ENCODE peak calls at places on chromosomes 1 and 21, in eight cellular contexts. S is ascending aorta; D is mesenchymal stem cell; K is lung; G is OCI-LY7; Z is cardiac muscle cell; W is PC-3; Y is CD8-positive, alpha-beta memory T cell. N is an unnamed sample. For H3K4me1 and H3K9me3, the result is how much of the 10 kb centered on the place peaks cover.

GRCh38 chr1:16967962-16968361 is 12.5 kb downstream of the MFAP2 start:
- DNase-seq in K (no peak), S (no peak), W (no peak), Z (no peak), D (no peak), Y (no peak), G (no peak), N (no peak)

GRCh38 chr1:226978350-226979114 is 38.4 kb downstream of the COQ8A start:
- DNase-seq in Y (no peak), Z (no peak), D (no peak), K (no peak), S (no peak), W (no peak), G (no peak), N (peak)

GRCh38 chr1:174153085-174153824 is 6.1 kb upstream of the RABGAP1L start:
- DNase-seq in W (peak), G (peak), Y (no peak), D (peak), Z (no peak), S (no peak), K (no peak), N (no peak)

GRCh38 chr1:184905601-184906322 is 68.5 kb downstream of the NIBAN1 start:
- DNase-seq in S (no peak), G (no peak), Z (no peak), K (no peak), W (peak), D (no peak), Y (no peak), N (no peak)

GRCh38 chr1:154729031-154729442 is 121.1 kb upstream of the ADAR start:
- DNase-seq in S (no peak), W (peak), K (no peak), G (no peak), D (peak), Z (no peak), Y (no peak), N (peak)

GRCh38 chr21:43718872-43719747 is at the start of gene PDXK:
- DNase-seq in Y (peak), Z (peak), D (peak), G (peak), W (peak), S (no peak), K (peak), N (peak)

GRCh38 chr1:59699227-59699847 is 115.4 kb upstream of the HOOK1 start:
- DNase-seq in D (peak), W (peak), S (no peak), Z (peak), Y (peak), G (peak), K (no peak), N (no peak)

GRCh38 chr1:19028110-19028509 is 71.6 kb upstream of the IFFO2 start:
- DNase-seq in D (no peak), W (no peak), S (no peak), Y (no peak), K (no peak), Z (no peak), G (no peak), N (no peak)

GRCh38 chr1:9291914-9292360 is 757 bp upstream of the SPSB1 start:
- DNase-seq in S (no peak), Z (no peak), K (no peak), D (peak), Y (no peak), G (no peak), W (peak), N (peak)

GRCh38 chr1:67687198-67687545 is 2.2 kb downstream of the GADD45A start:
- DNase-seq in G (peak), Z (no peak), K (no peak), Y (no peak), S (no peak), W (no peak), D (no peak), N (no peak)

GRCh38 chr21:44885615-44886014 is 12.1 kb upstream of the PTTG1IP start:
- DNase-seq in W (no peak), S (no peak), G (no peak), Z (no peak), K (no peak), Y (no peak), D (no peak), N (no peak)

GRCh38 chr21:44886113-44887075 is 12.9 kb upstream of the PTTG1IP start:
- DNase-seq in Y (no peak), D (no peak), G (no peak), S (no peak), Z (no peak), W (no peak), K (no peak), N (no peak)

GRCh38 chr21:44888581-44889550 is 15.4 kb upstream of the PTTG1IP start:
- DNase-seq in S (no peak), W (no peak), K (no peak), G (no peak), Y (no peak), Z (no peak), D (no peak), N (no peak)

GRCh38 chr21:44887807-44888580 is 14.5 kb upstream of the PTTG1IP start:
- DNase-seq in W (no peak), Y (no peak), S (no peak), Z (no peak), D (no peak), G (no peak), K (no peak), N (no peak)

GRCh38 chr21:44887126-44887806 is 13.8 kb upstream of the PTTG1IP start:
- DNase-seq in S (no peak), W (no peak), G (no peak), D (no peak), Z (no peak), K (no peak), Y (no peak), N (no peak)
- H3K4me1 ChIP-seq in S (under half), W (under half), G (under half), D (under half), Z (under half), K (under half), Y (under half), N (under half)

GRCh38 chr1:228241259-228241658 is 33.4 kb downstream of the OBSCN start:
- DNase-seq in W (no peak), K (no peak), S (no peak), D (no peak), G (no peak), Y (no peak), Z (no peak), N (no peak)

GRCh38 chr1:228245111-228245510 is 37.3 kb downstream of the OBSCN start:
- DNase-seq in K (no peak), D (no peak), W (no peak), Z (no peak), Y (no peak), S (no peak), G (no peak), N (no peak)

GRCh38 chr1:228242313-228242864 is 34.5 kb downstream of the OBSCN start:
- DNase-seq in W (no peak), Y (no peak), Z (no peak), S (no peak), D (no peak), G (peak), K (no peak), N (no peak)

GRCh38 chr1:228240411-228241240 is 32.8 kb downstream of the OBSCN start:
- DNase-seq in K (no peak), W (no peak), S (no peak), D (no peak), G (no peak), Z (no peak), Y (no peak), N (no peak)

DNA sequence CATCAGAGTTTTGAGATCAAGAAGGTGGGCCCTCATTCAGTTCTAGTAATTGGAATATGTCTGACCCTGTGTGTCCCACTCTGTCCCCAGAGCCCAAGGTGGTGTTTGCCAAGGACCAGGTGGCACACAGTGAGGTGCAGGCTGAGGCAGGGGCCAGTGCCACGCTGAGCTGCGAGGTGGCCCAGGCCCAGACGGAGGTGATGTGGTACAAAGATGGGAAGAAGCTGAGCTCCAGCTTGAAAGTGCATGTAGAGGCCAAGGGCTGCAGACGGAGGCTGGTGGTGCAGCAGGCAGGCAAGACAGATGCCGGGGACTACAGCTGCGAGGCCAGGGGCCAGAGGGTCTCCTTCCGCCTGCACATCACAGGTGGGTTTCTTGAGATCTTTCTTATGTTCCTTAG is 35.2 kb downstream of the OBSCN start:
- DNase-seq in S (no peak), D (no peak), W (no peak), K (no peak), Z (no peak), G (no peak), Y (no peak), N (no peak)
- H3K9me3 ChIP-seq in S (under half), D (half or more), W (half or more), K (under half), Z (under half), G (half or more), Y (under half), N (under half)

GRCh38 chr1:1908506-1908791 is 6.6 kb upstream of the CALML6 start:
- DNase-seq in Z (no peak), Y (no peak), G (no peak), W (peak), K (no peak), D (no peak), S (no peak), N (peak)
- H3K27ac ChIP-seq in Z (peak), Y (peak), G (peak), W (no peak), K (peak), D (no peak), S (peak), N (peak)

DNA sequence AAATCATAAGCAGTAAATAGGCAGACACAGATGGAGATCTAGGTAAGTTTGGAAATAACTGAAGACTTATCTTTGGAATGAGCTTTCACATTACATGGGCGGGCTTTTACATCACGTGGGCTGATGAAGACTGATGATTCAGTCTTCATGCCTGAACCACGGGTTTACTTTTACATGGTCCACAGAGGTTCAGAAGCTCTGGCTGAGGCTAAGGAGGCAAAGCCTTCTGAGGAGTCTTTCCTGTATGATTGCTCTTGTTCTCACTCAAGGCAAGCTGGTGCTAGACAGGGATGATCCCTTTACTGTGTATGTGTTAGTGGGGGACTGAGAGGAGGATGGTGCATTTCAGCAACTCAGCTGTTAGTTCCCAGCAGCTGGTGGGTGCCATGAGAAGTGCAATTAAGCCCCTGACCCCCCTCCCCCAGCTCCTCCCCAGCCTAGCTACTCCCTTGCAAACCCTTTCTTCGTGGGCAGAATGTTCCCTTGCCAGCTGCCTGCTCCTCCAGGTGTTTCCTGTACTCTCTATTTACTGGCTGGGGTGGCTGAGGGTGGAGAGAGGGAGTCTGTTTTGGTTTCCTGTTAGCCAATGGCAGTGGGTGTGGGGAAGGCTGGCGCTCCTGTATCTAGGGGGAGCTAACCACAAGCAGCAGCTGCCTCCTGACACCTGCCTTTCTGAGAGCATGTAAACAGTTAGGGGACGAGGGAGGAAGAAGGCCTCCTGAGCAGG is 15.4 kb downstream of the BTG2 start:
- DNase-seq in D (peak), S (peak), G (peak), Z (no peak), W (no peak), Y (peak), K (peak), N (peak)
- H3K4me1 ChIP-seq in D (under half), S (under half), G (half or more), Z (under half), W (under half), Y (half or more), K (under half), N (under half)

GRCh38 chr1:209705033-209705589 is 465 bp downstream of the HSD11B1 start:
- DNase-seq in D (no peak), Z (no peak), Y (no peak), S (no peak), K (no peak), W (no peak), G (no peak), N (no peak)

GRCh38 chr1:209706622-209707021 is 2.0 kb downstream of the HSD11B1 start:
- DNase-seq in W (no peak), Z (no peak), D (no peak), K (no peak), G (no peak), Y (no peak), S (no peak), N (no peak)

GRCh38 chr1:209704584-209704983 is at the start of gene HSD11B1:
- DNase-seq in S (peak), K (peak), D (peak), G (no peak), Z (no peak), W (no peak), Y (no peak), N (peak)

GRCh38 chr1:209708297-209708696 is 3.7 kb downstream of the HSD11B1 start:
- DNase-seq in W (no peak), G (no peak), Z (no peak), Y (no peak), S (no peak), K (no peak), D (no peak), N (no peak)

DNA sequence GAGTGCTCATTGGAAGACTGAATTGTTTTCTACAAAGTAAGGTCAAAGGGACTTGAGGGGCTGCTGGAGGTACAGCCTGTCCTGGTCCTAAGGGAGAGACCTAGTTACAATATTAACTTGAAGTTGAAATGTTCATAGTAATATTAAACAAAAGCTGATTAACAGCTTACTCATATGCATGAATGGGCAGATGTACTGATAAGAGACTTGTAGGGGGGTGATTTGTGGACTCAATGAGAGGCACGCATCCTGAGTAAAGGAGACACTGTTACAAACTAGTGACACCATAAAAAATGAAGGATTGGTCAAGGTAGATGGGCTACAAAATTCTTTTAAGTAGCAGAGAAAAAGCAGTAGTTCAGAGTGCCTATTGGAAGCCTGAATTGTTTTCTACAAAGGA is 2.7 kb downstream of the HSD11B1 start:
- DNase-seq in Y (no peak), W (peak), S (no peak), D (no peak), K (no peak), G (no peak), Z (no peak), N (no peak)
- H3K9me3 ChIP-seq in Y (under half), W (under half), S (under half), D (under half), K (under half), G (under half), Z (under half), N (under half)

GRCh38 chr1:111510003-111510380 is 6.6 kb upstream of the ADORA3 start:
- DNase-seq in W (no peak), K (no peak), D (no peak), Y (no peak), Z (peak), S (no peak), G (no peak), N (peak)
- H3K27ac ChIP-seq in W (no peak), K (no peak), D (no peak), Y (no peak), Z (no peak), S (peak), G (no peak), N (peak)

DNA sequence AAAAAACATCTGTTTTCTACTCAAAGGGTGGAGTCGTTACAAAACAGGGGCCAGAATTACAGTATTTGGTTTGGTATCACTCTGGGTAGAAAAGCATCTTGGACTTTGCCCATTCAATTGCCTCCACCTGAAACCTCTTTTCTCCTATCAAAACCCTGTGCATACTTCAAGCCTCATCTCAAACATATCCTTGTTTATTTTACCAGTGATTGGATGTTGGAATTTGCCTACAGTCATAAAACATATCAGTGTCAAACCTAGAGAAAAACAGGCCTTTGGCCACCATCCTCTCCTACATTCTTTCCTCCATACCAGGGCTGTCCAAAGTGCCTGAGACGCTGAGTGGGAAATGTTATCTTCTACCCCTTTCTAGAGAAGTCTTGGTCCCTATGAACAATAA is 281.4 kb downstream of the PLPP3 start:
- DNase-seq in D (no peak), S (no peak), K (no peak), W (no peak), Y (no peak), G (no peak), Z (no peak), N (no peak)
- H3K4me1 ChIP-seq in D (under half), S (under half), K (under half), W (under half), Y (under half), G (under half), Z (under half), N (under half)

GRCh38 chr1:111099289-111099688 is 40.6 kb downstream of the DRAM2 start:
- DNase-seq in Z (no peak), W (no peak), S (no peak), G (peak), Y (no peak), K (no peak), D (no peak), N (no peak)
- H3K9me3 ChIP-seq in Z (under half), W (under half), S (under half), G (under half), Y (under half), K (under half), D (under half), N (under half)

N was measured in sigmoid colon.